ENCODE peak calls at places on chromosomes 6 and 20, in four cellular contexts. E is left lung, F is GM23248, H is HepG2. D is an unnamed sample.

GRCh38 chr6:31399589-31400466 is 3.6 kb upstream of the MICA start:
- DNase-seq in E (peak; percentile 93), F (peak; percentile 97), H (peak; percentile 84), D (peak; percentile 76)

GRCh38 chr6:169250660-169251059 is 3.0 kb downstream of the THBS2 start:
- DNase-seq in E (no peak), F (peak; percentile 96), H (no peak), D (peak; percentile 88)

GRCh38 chr6:97150932-97151331 is 132.1 kb downstream of the MMS22L start:
- DNase-seq in E (no peak), F (no peak), H (no peak), D (no peak)

GRCh38 chr6:41059569-41059968 is 6.6 kb downstream of the APOBEC2 start:
- DNase-seq in E (no peak), F (peak; percentile 62), H (no peak), D (no peak)

GRCh38 chr6:14944593-14944992 is 301.3 kb upstream of the JARID2 start:
- DNase-seq in E (no peak), F (peak; percentile 38), H (no peak), D (no peak)

GRCh38 chr6:4224082-4224978 is 89.0 kb upstream of the ECI2 start:
- DNase-seq in E (no peak), F (peak; percentile 32), H (no peak), D (no peak)

GRCh38 chr20:41005361-41005729 is 23.3 kb upstream of the TOP1 start:
- DNase-seq in E (peak; percentile 80), F (peak; percentile 94), H (no peak), D (no peak)

GRCh38 chr20:32249030-32249738 is 28.3 kb upstream of the KIF3B start:
- DNase-seq in E (no peak), F (no peak), H (no peak), D (no peak)

GRCh38 chr20:35661013-35661412 is 3.7 kb downstream of the CPNE1 start:
- DNase-seq in E (no peak), F (peak; percentile 42), H (no peak), D (no peak)

GRCh38 chr6:149961728-149962425 is 1.9 kb upstream of the ULBP1 start:
- DNase-seq in E (no peak), F (peak; percentile 57), H (no peak), D (no peak)

GRCh38 chr6:149963462-149964242 is at the start of gene ULBP1:
- DNase-seq in E (peak; percentile 88), F (peak; percentile 96), H (no peak), D (peak; percentile 71)

GRCh38 chr6:149964243-149965190 is 774 bp downstream of the ULBP1 start:
- DNase-seq in E (no peak), F (peak; percentile 56), H (no peak), D (no peak)

GRCh38 chr6:149963212-149963461 is 606 bp upstream of the ULBP1 start:
- DNase-seq in E (no peak), F (peak; percentile 70), H (no peak), D (no peak)

DNA sequence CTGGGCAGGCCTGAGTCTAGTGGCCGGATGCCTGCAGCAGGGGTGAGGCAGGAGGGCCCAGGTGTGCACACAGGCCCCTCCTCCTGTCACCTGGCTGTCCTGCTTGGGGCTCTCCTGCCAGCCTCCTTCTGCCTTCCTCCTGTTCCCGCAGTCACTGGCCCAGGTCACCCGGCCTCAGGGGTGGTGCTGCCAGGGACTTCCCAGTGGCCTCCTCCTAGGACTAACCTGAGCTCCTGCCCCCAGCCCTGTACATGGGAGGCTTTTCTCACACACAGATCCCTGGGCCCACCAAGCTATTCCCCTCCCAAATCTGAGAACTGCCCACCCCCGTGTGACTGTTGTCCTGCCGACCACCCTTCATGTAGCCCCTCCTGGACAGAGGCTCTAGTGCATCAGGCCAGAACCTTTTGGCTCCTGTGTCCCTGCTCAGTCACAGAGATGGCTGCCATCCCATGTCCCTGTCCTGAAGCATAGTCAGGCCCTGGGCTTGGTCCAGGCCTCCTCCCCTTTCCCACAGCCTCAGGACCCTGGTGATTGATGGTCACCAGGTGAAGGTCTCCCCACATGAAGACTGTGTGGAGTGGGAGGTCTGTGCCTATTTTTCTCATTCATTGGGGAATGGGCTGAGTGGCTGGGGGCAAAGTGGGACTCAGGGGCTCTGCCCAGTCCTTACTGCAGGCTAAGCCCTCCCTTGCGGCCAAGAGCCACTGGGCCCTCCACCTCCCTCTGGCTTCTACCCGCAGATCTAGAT is 1.1 kb upstream of the ULBP1 start:
- DNase-seq in E (no peak), F (no peak), H (no peak), D (no peak)
- H3K27me3 ChIP-seq in E (peaks cover 33% of the 10 kb centered on the region), F (peaks cover 18% of the 10 kb centered on the region), H (peaks cover 45% of the 10 kb centered on the region), D (peaks cover 31% of the 10 kb centered on the region)

DNA sequence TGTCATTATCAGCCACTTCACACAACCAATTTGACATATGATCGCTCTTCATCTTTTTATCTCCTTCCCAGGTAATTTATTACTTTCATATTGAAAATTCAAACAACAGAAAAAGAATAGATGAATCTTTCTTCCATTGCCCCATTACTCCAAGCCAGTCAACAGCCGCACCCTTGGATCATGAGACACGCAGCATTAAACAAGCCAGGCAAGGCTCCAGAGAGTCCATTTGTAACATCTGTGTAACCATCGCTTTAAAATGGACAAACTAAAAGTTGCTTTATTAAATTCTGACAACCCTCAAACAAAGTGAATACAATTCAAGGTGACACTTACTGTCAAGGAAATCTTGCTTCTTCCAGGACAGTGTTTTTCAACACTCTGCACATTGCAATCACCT is 200.3 kb downstream of the EPM2A start:
- DNase-seq in E (no peak), F (peak; percentile 12), H (no peak), D (no peak)
- H3K27me3 ChIP-seq in E (no peaks in the 10 kb centered on the region), F (peaks cover 11% of the 10 kb centered on the region), H (no peaks in the 10 kb centered on the region), D (no peaks in the 10 kb centered on the region)

GRCh38 chr20:48538856-48539255 is 288.9 kb downstream of the PREX1 start:
- DNase-seq in E (no peak), F (no peak), H (no peak), D (no peak)
- H3K27me3 ChIP-seq in E (no peaks in the 10 kb centered on the region), F (peaks cover 7% of the 10 kb centered on the region), H (peaks cover 10% of the 10 kb centered on the region), D (no peaks in the 10 kb centered on the region)

GRCh38 chr20:46789339-46789984 is 80.0 kb downstream of the SLC2A10 start:
- DNase-seq in E (no peak), F (no peak), H (no peak), D (no peak)
- H3K27me3 ChIP-seq in E (no peaks in the 10 kb centered on the region), F (peaks cover 26% of the 10 kb centered on the region), H (peaks cover 69% of the 10 kb centered on the region), D (no peaks in the 10 kb centered on the region)

DNA sequence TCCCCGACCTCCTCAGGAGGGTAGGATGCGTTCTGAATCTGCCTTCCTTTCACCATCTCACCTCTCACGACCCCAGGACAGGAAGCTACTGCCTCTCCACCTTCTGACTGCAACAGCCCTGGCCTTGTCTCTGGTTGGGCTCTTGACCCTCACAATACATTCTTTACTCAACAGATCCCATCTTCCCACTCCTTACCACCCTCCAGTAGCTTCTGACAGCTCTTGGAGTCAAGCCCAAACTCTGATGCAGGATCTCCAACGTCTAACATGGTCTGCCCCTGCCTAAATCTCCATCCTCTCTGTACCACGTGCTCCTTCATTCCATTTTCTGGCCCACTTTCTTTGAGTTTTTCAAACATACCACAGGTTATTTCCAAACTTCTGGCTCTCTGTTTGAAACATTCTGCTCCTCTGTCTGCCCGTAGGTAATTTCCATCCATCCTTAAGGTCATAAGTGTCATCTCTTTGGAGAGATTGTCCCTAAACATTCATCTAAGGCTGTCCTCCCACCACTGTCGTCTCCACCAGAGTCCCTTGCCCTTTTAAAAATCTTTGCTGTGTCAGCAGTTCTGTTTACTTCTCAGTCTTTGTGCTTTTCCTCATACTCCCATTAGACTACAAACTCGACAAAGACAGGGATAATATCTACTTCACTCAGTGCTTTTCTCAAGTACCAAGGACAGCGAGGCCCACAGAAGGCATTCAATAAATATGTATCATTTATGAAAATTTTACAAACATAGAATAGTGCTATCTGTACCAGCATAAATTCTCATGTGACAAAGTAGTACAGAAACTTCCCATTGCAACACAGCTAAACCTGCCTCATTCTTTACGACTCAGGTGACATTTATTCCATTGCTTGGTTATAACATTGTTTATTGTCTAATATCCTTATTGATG is 73.6 kb downstream of the BCAS1 start:
- DNase-seq in E (no peak), F (no peak), H (no peak), D (no peak)
- H3K27me3 ChIP-seq in E (no peaks in the 10 kb centered on the region), F (no peaks in the 10 kb centered on the region), H (no peaks in the 10 kb centered on the region), D (no peaks in the 10 kb centered on the region)

GRCh38 chr6:33081098-33081824 is 5.5 kb downstream of the HLA-DPB1 start:
- DNase-seq in E (no peak), F (peak; percentile 25), H (no peak), D (no peak)

GRCh38 chr6:33079575-33079974 is 3.8 kb downstream of the HLA-DPB1 start:
- DNase-seq in E (no peak), F (no peak), H (no peak), D (no peak)

GRCh38 chr6:33078919-33079521 is 3.2 kb downstream of the HLA-DPB1 start:
- DNase-seq in E (no peak), F (no peak), H (no peak), D (no peak)

GRCh38 chr6:33078442-33078841 is 2.7 kb downstream of the HLA-DPB1 start:
- DNase-seq in E (no peak), F (no peak), H (no peak), D (no peak)

DNA sequence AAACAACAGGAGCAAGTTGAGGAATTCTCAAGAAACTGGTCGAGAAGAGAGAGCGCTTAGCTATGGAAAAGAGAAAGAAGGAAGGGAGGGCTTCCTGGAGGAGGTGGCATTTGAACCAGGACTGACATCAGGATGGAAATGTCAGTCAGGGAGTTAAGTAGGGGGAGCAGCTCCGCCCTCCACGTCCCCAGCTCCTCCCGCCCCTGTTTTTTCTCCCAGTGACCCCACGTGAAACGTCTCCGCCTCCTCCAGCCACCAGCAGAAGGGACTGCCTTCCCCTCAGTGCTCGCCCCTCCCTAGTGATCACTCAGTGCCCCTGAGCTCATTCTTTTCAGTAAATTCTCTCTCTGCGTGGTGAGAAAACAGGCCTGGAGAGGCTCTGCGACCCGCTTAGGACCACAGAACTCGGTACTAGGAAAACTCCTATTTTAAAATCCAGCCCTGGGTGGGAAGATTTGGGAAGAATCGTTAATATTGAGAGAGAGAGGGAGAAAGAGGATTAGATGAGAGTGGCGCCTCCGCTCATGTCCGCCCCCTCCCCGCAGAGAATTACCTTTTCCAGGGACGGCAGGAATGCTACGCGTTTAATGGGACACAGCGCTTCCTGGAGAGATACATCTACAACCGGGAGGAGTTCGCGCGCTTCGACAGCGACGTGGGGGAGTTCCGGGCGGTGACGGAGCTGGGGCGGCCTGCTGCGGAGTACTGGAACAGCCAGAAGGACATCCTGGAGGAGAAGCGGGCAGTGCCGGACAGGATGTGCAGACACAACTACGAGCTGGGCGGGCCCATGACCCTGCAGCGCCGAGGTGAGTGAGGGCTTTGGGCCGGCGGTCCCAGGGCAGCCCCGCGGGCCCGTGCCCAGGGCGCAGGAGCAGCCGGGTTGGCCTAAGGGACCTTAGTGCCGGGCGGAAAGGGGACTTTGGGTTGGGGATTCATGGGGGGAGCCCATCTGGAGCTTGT is 4.6 kb downstream of the HLA-DPB1 start:
- DNase-seq in E (peak; percentile 55), F (peak; percentile 72), H (no peak), D (no peak)
- H3K27me3 ChIP-seq in E (no peaks in the 10 kb centered on the region), F (no peaks in the 10 kb centered on the region), H (peaks cover 37% of the 10 kb centered on the region), D (no peaks in the 10 kb centered on the region)

DNA sequence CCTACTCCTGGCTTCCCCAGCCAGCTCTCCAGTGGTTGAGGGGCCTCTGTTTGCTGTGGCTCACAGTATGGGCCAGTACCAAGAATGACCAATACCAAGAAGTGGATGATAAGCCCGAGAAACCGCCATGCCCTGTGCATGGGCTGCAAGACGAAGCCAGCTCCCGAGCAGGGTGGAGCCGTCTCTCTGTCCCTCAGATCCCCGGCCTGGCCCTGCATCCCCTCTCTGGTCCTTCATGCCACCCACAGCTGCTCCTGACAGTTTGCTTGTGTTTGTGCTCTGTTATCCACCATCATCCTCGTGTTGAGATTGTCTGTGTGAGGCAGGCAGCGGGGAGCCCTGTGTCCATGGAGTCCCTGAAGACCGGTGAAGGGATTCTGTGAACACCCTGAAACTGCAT is 36.1 kb downstream of the GABRR2 start:
- DNase-seq in E (no peak), F (no peak), H (no peak), D (no peak)
- H3K27me3 ChIP-seq in E (no peaks in the 10 kb centered on the region), F (peaks cover 12% of the 10 kb centered on the region), H (peaks cover 17% of the 10 kb centered on the region), D (no peaks in the 10 kb centered on the region)

DNA sequence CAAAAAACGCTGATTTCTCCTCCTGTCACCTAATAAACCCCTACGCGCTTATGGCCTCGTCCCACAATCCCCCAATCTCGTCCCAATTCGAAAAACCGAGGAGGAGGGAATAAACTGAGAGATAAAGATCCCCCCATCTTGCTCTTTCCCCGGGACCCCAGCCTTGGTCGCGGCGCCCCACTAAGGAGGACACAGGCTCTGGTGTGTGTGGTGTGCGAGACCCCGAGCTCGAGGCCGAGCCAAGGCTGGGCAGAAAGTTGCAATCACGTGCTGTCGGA is 1.3 kb upstream of the NR2E1 start:
- DNase-seq in E (no peak), F (no peak), H (no peak), D (no peak)
- H3K27me3 ChIP-seq in E (peaks cover 100% of the 10 kb centered on the region), F (peaks cover 100% of the 10 kb centered on the region), H (peaks cover 74% of the 10 kb centered on the region), D (peaks cover 96% of the 10 kb centered on the region)